ENCODE peak calls at places on chromosomes 4 and X, in nine cellular contexts. One of them, this sample, is unnamed.

GRCh38 chr4:1395941-1396805 is 10.1 kb downstream of the NKX1-1 start:
- DNase-seq in memory B cell: no peak
- DNase-seq in HEK293T: no peak
- DNase-seq in Ammon's horn: no peak
- DNase-seq in body of pancreas: no peak
- DNase-seq in stimulated activated CD8-positive, alpha-beta memory T cell treated with anti-CD3 and anti-CD28 coated beads, Interleukin-4, amount 100 ng/mL, for 24 hours: no peak
- DNase-seq in DMS153: no peak
- DNase-seq in ELF-1: no peak
- DNase-seq in GM20000: no peak
- DNase-seq in this sample: peak

GRCh38 chr4:121676388-121677075 is 20.2 kb downstream of the ANXA5 start:
- DNase-seq in memory B cell: no peak
- DNase-seq in HEK293T: no peak
- DNase-seq in Ammon's horn: no peak
- DNase-seq in body of pancreas: no peak
- DNase-seq in stimulated activated CD8-positive, alpha-beta memory T cell treated with anti-CD3 and anti-CD28 coated beads, Interleukin-4, amount 100 ng/mL, for 24 hours: no peak
- DNase-seq in DMS153: no peak
- DNase-seq in ELF-1: peak
- DNase-seq in GM20000: no peak
- DNase-seq in this sample: no peak

GRCh38 chr4:78652282-78652876 is 100.8 kb downstream of the ANXA3 start:
- DNase-seq in memory B cell: no peak
- DNase-seq in HEK293T: no peak
- DNase-seq in Ammon's horn: peak
- DNase-seq in body of pancreas: no peak
- DNase-seq in stimulated activated CD8-positive, alpha-beta memory T cell treated with anti-CD3 and anti-CD28 coated beads, Interleukin-4, amount 100 ng/mL, for 24 hours: no peak
- DNase-seq in DMS153: peak
- DNase-seq in ELF-1: no peak
- DNase-seq in GM20000: no peak
- DNase-seq in this sample: no peak

GRCh38 chrX:19747672-19748610 is 139.5 kb downstream of the SH3KBP1 start:
- DNase-seq in memory B cell: peak
- DNase-seq in HEK293T: no peak
- DNase-seq in Ammon's horn: no peak
- DNase-seq in body of pancreas: peak
- DNase-seq in stimulated activated CD8-positive, alpha-beta memory T cell treated with anti-CD3 and anti-CD28 coated beads, Interleukin-4, amount 100 ng/mL, for 24 hours: peak
- DNase-seq in DMS153: no peak
- DNase-seq in ELF-1: no peak
- DNase-seq in GM20000: no peak
- DNase-seq in this sample: no peak

GRCh38 chr4:98318521-98318920 is 57.3 kb downstream of the RAP1GDS1 start:
- DNase-seq in memory B cell: no peak
- DNase-seq in HEK293T: no peak
- DNase-seq in Ammon's horn: no peak
- DNase-seq in body of pancreas: no peak
- DNase-seq in stimulated activated CD8-positive, alpha-beta memory T cell treated with anti-CD3 and anti-CD28 coated beads, Interleukin-4, amount 100 ng/mL, for 24 hours: no peak
- DNase-seq in DMS153: no peak
- DNase-seq in ELF-1: no peak
- DNase-seq in GM20000: no peak
- DNase-seq in this sample: no peak

GRCh38 chr4:147678796-147679549 is 5.0 kb downstream of the PRMT9 start:
- DNase-seq in memory B cell: no peak
- DNase-seq in HEK293T: no peak
- DNase-seq in Ammon's horn: no peak
- DNase-seq in body of pancreas: no peak
- DNase-seq in stimulated activated CD8-positive, alpha-beta memory T cell treated with anti-CD3 and anti-CD28 coated beads, Interleukin-4, amount 100 ng/mL, for 24 hours: no peak
- DNase-seq in DMS153: no peak
- DNase-seq in ELF-1: peak
- DNase-seq in GM20000: no peak
- DNase-seq in this sample: no peak

GRCh38 chrX:8201896-8202331 is 30.8 kb upstream of the VCX2 start:
- DNase-seq in memory B cell: no peak
- DNase-seq in HEK293T: no peak
- DNase-seq in Ammon's horn: peak
- DNase-seq in body of pancreas: no peak
- DNase-seq in stimulated activated CD8-positive, alpha-beta memory T cell treated with anti-CD3 and anti-CD28 coated beads, Interleukin-4, amount 100 ng/mL, for 24 hours: no peak
- DNase-seq in DMS153: no peak
- DNase-seq in ELF-1: peak
- DNase-seq in GM20000: no peak
- DNase-seq in this sample: no peak

GRCh38 chr4:25090516-25090915 is 59.8 kb upstream of the LGI2 start:
- DNase-seq in memory B cell: no peak
- DNase-seq in HEK293T: no peak
- DNase-seq in Ammon's horn: no peak
- DNase-seq in body of pancreas: no peak
- DNase-seq in stimulated activated CD8-positive, alpha-beta memory T cell treated with anti-CD3 and anti-CD28 coated beads, Interleukin-4, amount 100 ng/mL, for 24 hours: no peak
- DNase-seq in DMS153: no peak
- DNase-seq in ELF-1: no peak
- DNase-seq in GM20000: no peak
- DNase-seq in this sample: no peak

GRCh38 chr4:152981278-152981677 is 45.2 kb downstream of the FHDC1 start:
- DNase-seq in memory B cell: no peak
- DNase-seq in HEK293T: no peak
- DNase-seq in Ammon's horn: no peak
- DNase-seq in body of pancreas: no peak
- DNase-seq in stimulated activated CD8-positive, alpha-beta memory T cell treated with anti-CD3 and anti-CD28 coated beads, Interleukin-4, amount 100 ng/mL, for 24 hours: no peak
- DNase-seq in DMS153: no peak
- DNase-seq in ELF-1: no peak
- DNase-seq in GM20000: no peak
- DNase-seq in this sample: peak

This sample was measured in RWPE2.